ENCODE peak calls at places on chromosome 6, in eight cellular contexts. Y is COLO829; O is effector CD4-positive, alpha-beta T cell; M is activated T-cell treated with anti-CD3 and anti-CD28 coated beads for 1 hour; V is mucosa of gallbladder; T is globus pallidus; B is stimulated activated CD4-positive, alpha-beta T cell treated with anti-CD3 and anti-CD28 coated beads, Interleukin-15, amount 100 ng/mL, for 1 hour; N is RPMI8226. Z is an unnamed sample.

GRCh38 chr6:168501561-168501960 is 60.6 kb downstream of the SMOC2 start:
- DNase-seq in T (no peak), O (no peak), B (no peak), V (no peak), N (no peak), Y (no peak), M (no peak), Z (no peak)

GRCh38 chr6:157157228-157157627 is 166.1 kb downstream of the TMEM242 start:
- DNase-seq in T (no peak), O (no peak), M (no peak), B (no peak), N (no peak), V (no peak), Y (no peak), Z (no peak)

GRCh38 chr6:157763894-157764345 is 59.1 kb upstream of the SNX9 start:
- DNase-seq in O (no peak), B (no peak), M (no peak), Y (no peak), T (no peak), N (no peak), V (no peak), Z (no peak)

GRCh38 chr6:45116714-45117410 is 211.3 kb upstream of the RUNX2 start:
- DNase-seq in Y (no peak), T (no peak), O (no peak), V (no peak), M (no peak), B (no peak), N (no peak), Z (no peak)

GRCh38 chr6:29685718-29686326 is 4.9 kb upstream of the ZFP57 start:
- DNase-seq in T (peak; percentile 55), V (peak; percentile 13), O (no peak), M (no peak), Y (no peak), N (peak; percentile 18), B (no peak), Z (no peak)

GRCh38 chr6:30814137-30815084 is 69.9 kb upstream of the DDR1 start:
- DNase-seq in Y (peak; percentile 76), M (peak; percentile 36), O (no peak), B (no peak), N (peak; percentile 18), V (peak; percentile 29), T (no peak), Z (no peak)

GRCh38 chr6:83354747-83355146 is 76.1 kb downstream of the ME1 start:
- DNase-seq in M (no peak), T (no peak), N (no peak), O (no peak), B (no peak), Y (no peak), V (no peak), Z (no peak)

GRCh38 chr6:5981274-5982026 is 25.3 kb downstream of the NRN1 start:
- DNase-seq in Y (peak; percentile 59), B (no peak), O (no peak), M (no peak), T (no peak), V (no peak), N (no peak), Z (no peak)

GRCh38 chr6:99868074-99868702 is 125.8 kb downstream of the MCHR2 start:
- DNase-seq in T (peak; percentile 54), N (peak; percentile 64), B (peak; percentile 54), V (peak; percentile 68), M (peak; percentile 65), O (peak; percentile 51), Y (peak; percentile 60), Z (peak; percentile 69)

GRCh38 chr6:109878291-109878690 is 99.8 kb upstream of the GPR6 start:
- DNase-seq in M (no peak), Y (no peak), B (no peak), T (no peak), V (no peak), N (no peak), O (no peak), Z (no peak)

Z was measured in NCI-H460.